ENCODE peak calls at places on chromosomes 2 and 18, in ten cellular contexts. One of them, this sample, is unnamed.

GRCh38 chr2:9703085-9703641 is 72.4 kb upstream of the YWHAQ start:
- DNase-seq in activated naive CD4-positive, alpha-beta T cell treated with anti-CD3 and anti-CD28 coated beads for 36 hours: peak; percentile 87
- DNase-seq in WTC11: no peak
- DNase-seq in foreskin keratinocyte: peak; percentile 51
- DNase-seq in NCI-H2029: peak; percentile 81
- DNase-seq in left kidney: peak; percentile 49
- DNase-seq in activated effector memory CD4-positive, alpha-beta T cell treated with Interleukin-2 at 50 U/mL for 16 hours: peak; percentile 85
- DNase-seq in adrenal gland: no peak
- DNase-seq in glutamatergic neuron: no peak
- DNase-seq in type B pancreatic cell: no peak
- DNase-seq in this sample: no peak

GRCh38 chr18:6571239-6571602 is 156.5 kb upstream of the L3MBTL4 start:
- DNase-seq in foreskin keratinocyte: no peak
- DNase-seq in glutamatergic neuron: no peak
- DNase-seq in type B pancreatic cell: no peak
- DNase-seq in activated effector memory CD4-positive, alpha-beta T cell treated with Interleukin-2 at 50 U/mL for 16 hours: no peak
- DNase-seq in WTC11: no peak
- DNase-seq in adrenal gland: no peak
- DNase-seq in activated naive CD4-positive, alpha-beta T cell treated with anti-CD3 and anti-CD28 coated beads for 36 hours: no peak
- DNase-seq in NCI-H2029: no peak
- DNase-seq in left kidney: no peak
- DNase-seq in this sample: no peak

GRCh38 chr18:48455555-48456478 is 46.6 kb upstream of the ZBTB7C start:
- DNase-seq in adrenal gland: no peak
- DNase-seq in glutamatergic neuron: no peak
- DNase-seq in activated naive CD4-positive, alpha-beta T cell treated with anti-CD3 and anti-CD28 coated beads for 36 hours: peak; percentile 45
- DNase-seq in type B pancreatic cell: no peak
- DNase-seq in activated effector memory CD4-positive, alpha-beta T cell treated with Interleukin-2 at 50 U/mL for 16 hours: peak; percentile 28
- DNase-seq in left kidney: peak; percentile 64
- DNase-seq in NCI-H2029: no peak
- DNase-seq in foreskin keratinocyte: peak; percentile 98
- DNase-seq in WTC11: no peak
- DNase-seq in this sample: no peak

GRCh38 chr18:13303761-13304364 is 85.3 kb downstream of the LDLRAD4 start:
- DNase-seq in left kidney: no peak
- DNase-seq in activated naive CD4-positive, alpha-beta T cell treated with anti-CD3 and anti-CD28 coated beads for 36 hours: no peak
- DNase-seq in activated effector memory CD4-positive, alpha-beta T cell treated with Interleukin-2 at 50 U/mL for 16 hours: no peak
- DNase-seq in glutamatergic neuron: no peak
- DNase-seq in NCI-H2029: no peak
- DNase-seq in adrenal gland: no peak
- DNase-seq in foreskin keratinocyte: no peak
- DNase-seq in WTC11: no peak
- DNase-seq in type B pancreatic cell: no peak
- DNase-seq in this sample: no peak

GRCh38 chr2:23430263-23430662 is 45.3 kb downstream of the KLHL29 start:
- DNase-seq in adrenal gland: no peak
- DNase-seq in WTC11: no peak
- DNase-seq in foreskin keratinocyte: peak; percentile 87
- DNase-seq in type B pancreatic cell: no peak
- DNase-seq in NCI-H2029: no peak
- DNase-seq in activated effector memory CD4-positive, alpha-beta T cell treated with Interleukin-2 at 50 U/mL for 16 hours: no peak
- DNase-seq in left kidney: no peak
- DNase-seq in glutamatergic neuron: no peak
- DNase-seq in activated naive CD4-positive, alpha-beta T cell treated with anti-CD3 and anti-CD28 coated beads for 36 hours: no peak
- DNase-seq in this sample: no peak

GRCh38 chr2:190591972-190592371 is 56.9 kb upstream of the NAB1 start:
- DNase-seq in foreskin keratinocyte: no peak
- DNase-seq in left kidney: peak; percentile 51
- DNase-seq in activated naive CD4-positive, alpha-beta T cell treated with anti-CD3 and anti-CD28 coated beads for 36 hours: no peak
- DNase-seq in adrenal gland: no peak
- DNase-seq in type B pancreatic cell: no peak
- DNase-seq in NCI-H2029: no peak
- DNase-seq in activated effector memory CD4-positive, alpha-beta T cell treated with Interleukin-2 at 50 U/mL for 16 hours: no peak
- DNase-seq in WTC11: no peak
- DNase-seq in glutamatergic neuron: no peak
- DNase-seq in this sample: no peak

GRCh38 chr2:31397099-31397498 is 17.4 kb downstream of the XDH start:
- DNase-seq in glutamatergic neuron: no peak
- DNase-seq in left kidney: peak; percentile 14
- DNase-seq in foreskin keratinocyte: no peak
- DNase-seq in adrenal gland: no peak
- DNase-seq in activated naive CD4-positive, alpha-beta T cell treated with anti-CD3 and anti-CD28 coated beads for 36 hours: no peak
- DNase-seq in NCI-H2029: peak; percentile 83
- DNase-seq in activated effector memory CD4-positive, alpha-beta T cell treated with Interleukin-2 at 50 U/mL for 16 hours: no peak
- DNase-seq in WTC11: no peak
- DNase-seq in type B pancreatic cell: no peak
- DNase-seq in this sample: peak; percentile 81

GRCh38 chr2:26245231-26245732 is 543 bp downstream of the HADHB start:
- DNase-seq in type B pancreatic cell: no peak
- DNase-seq in glutamatergic neuron: peak; percentile 47
- DNase-seq in left kidney: no peak
- DNase-seq in foreskin keratinocyte: peak; percentile 48
- DNase-seq in NCI-H2029: no peak
- DNase-seq in adrenal gland: peak; percentile 49
- DNase-seq in WTC11: peak; percentile 18
- DNase-seq in activated naive CD4-positive, alpha-beta T cell treated with anti-CD3 and anti-CD28 coated beads for 36 hours: peak; percentile 65
- DNase-seq in activated effector memory CD4-positive, alpha-beta T cell treated with Interleukin-2 at 50 U/mL for 16 hours: no peak
- DNase-seq in this sample: no peak

GRCh38 chr18:49562481-49563129 is 748 bp downstream of the LIPG start:
- DNase-seq in adrenal gland: no peak
- DNase-seq in type B pancreatic cell: no peak
- DNase-seq in foreskin keratinocyte: peak; percentile 41
- DNase-seq in activated effector memory CD4-positive, alpha-beta T cell treated with Interleukin-2 at 50 U/mL for 16 hours: no peak
- DNase-seq in WTC11: no peak
- DNase-seq in left kidney: peak; percentile 66
- DNase-seq in glutamatergic neuron: no peak
- DNase-seq in activated naive CD4-positive, alpha-beta T cell treated with anti-CD3 and anti-CD28 coated beads for 36 hours: no peak
- DNase-seq in NCI-H2029: no peak
- DNase-seq in this sample: no peak

GRCh38 chr2:142974288-142975024 is 97.0 kb downstream of the KYNU start:
- DNase-seq in left kidney: no peak
- DNase-seq in activated effector memory CD4-positive, alpha-beta T cell treated with Interleukin-2 at 50 U/mL for 16 hours: no peak
- DNase-seq in WTC11: no peak
- DNase-seq in foreskin keratinocyte: peak; percentile 89
- DNase-seq in glutamatergic neuron: no peak
- DNase-seq in activated naive CD4-positive, alpha-beta T cell treated with anti-CD3 and anti-CD28 coated beads for 36 hours: no peak
- DNase-seq in NCI-H2029: no peak
- DNase-seq in adrenal gland: no peak
- DNase-seq in type B pancreatic cell: no peak
- DNase-seq in this sample: no peak

GRCh38 chr2:82636411-82637020 is 1822.6 kb downstream of the SUCLG1 start:
- DNase-seq in adrenal gland: no peak
- DNase-seq in foreskin keratinocyte: peak; percentile 67
- DNase-seq in type B pancreatic cell: no peak
- DNase-seq in activated naive CD4-positive, alpha-beta T cell treated with anti-CD3 and anti-CD28 coated beads for 36 hours: no peak
- DNase-seq in WTC11: no peak
- DNase-seq in left kidney: no peak
- DNase-seq in activated effector memory CD4-positive, alpha-beta T cell treated with Interleukin-2 at 50 U/mL for 16 hours: no peak
- DNase-seq in glutamatergic neuron: no peak
- DNase-seq in NCI-H2029: no peak
- DNase-seq in this sample: no peak

GRCh38 chr18:13288509-13289138 is 70.1 kb downstream of the LDLRAD4 start:
- DNase-seq in activated effector memory CD4-positive, alpha-beta T cell treated with Interleukin-2 at 50 U/mL for 16 hours: no peak
- DNase-seq in WTC11: no peak
- DNase-seq in glutamatergic neuron: no peak
- DNase-seq in type B pancreatic cell: no peak
- DNase-seq in NCI-H2029: no peak
- DNase-seq in activated naive CD4-positive, alpha-beta T cell treated with anti-CD3 and anti-CD28 coated beads for 36 hours: no peak
- DNase-seq in foreskin keratinocyte: no peak
- DNase-seq in adrenal gland: no peak
- DNase-seq in left kidney: no peak
- DNase-seq in this sample: no peak

GRCh38 chr2:36184848-36185247 is 170.7 kb upstream of the CRIM1 start:
- DNase-seq in WTC11: no peak
- DNase-seq in activated naive CD4-positive, alpha-beta T cell treated with anti-CD3 and anti-CD28 coated beads for 36 hours: no peak
- DNase-seq in glutamatergic neuron: no peak
- DNase-seq in left kidney: no peak
- DNase-seq in NCI-H2029: no peak
- DNase-seq in activated effector memory CD4-positive, alpha-beta T cell treated with Interleukin-2 at 50 U/mL for 16 hours: no peak
- DNase-seq in type B pancreatic cell: no peak
- DNase-seq in foreskin keratinocyte: no peak
- DNase-seq in adrenal gland: no peak
- DNase-seq in this sample: no peak